ENCODE peak calls at places on chromosomes 13 and 19, in ten cellular contexts. M is adrenal gland, J is tibial nerve, K is heart left ventricle, T is body of pancreas, I is uterus, U is right lobe of liver, P is ovary, V is transverse colon, C is suprapubic skin. Y is an unnamed sample. For H3K27me3, the result is how much of the 10 kb centered on the place peaks cover.

GRCh38 chr13:44212633-44213387 is 160.8 kb upstream of the SERP2 start:
- DNase-seq in M (no peak), J (no peak), K (no peak), T (no peak), I (peak), U (no peak), P (no peak), V (no peak), C (no peak), Y (no peak)

GRCh38 chr13:21822029-21822428 is 151.2 kb downstream of the FGF9 start:
- DNase-seq in M (no peak), J (no peak), K (no peak), T (no peak), I (no peak), U (no peak), P (no peak), V (no peak), C (no peak), Y (no peak)

GRCh38 chr13:113304121-113304520 is 7.1 kb downstream of the LAMP1 start:
- DNase-seq in M (no peak), J (no peak), K (no peak), T (no peak), I (no peak), U (no peak), P (no peak), V (no peak), C (no peak), Y (no peak)

GRCh38 chr19:36460046-36460445 is 29.3 kb downstream of the ZNF566 start:
- DNase-seq in M (no peak), J (no peak), K (no peak), T (no peak), I (no peak), U (no peak), P (no peak), V (no peak), C (no peak), Y (no peak)

GRCh38 chr19:30682576-30683536 is 310.7 kb downstream of the ZNF536 start:
- DNase-seq in M (peak), J (peak), K (peak), T (peak), I (peak), U (peak), P (peak), V (peak), C (no peak), Y (peak)

GRCh38 chr13:31947105-31947504 is 84.5 kb upstream of the FRY start:
- DNase-seq in M (no peak), J (no peak), K (no peak), T (peak), I (no peak), U (no peak), P (no peak), V (no peak), C (no peak), Y (no peak)

GRCh38 chr13:79722885-79723445 is 242.0 kb downstream of the NDFIP2 start:
- DNase-seq in M (no peak), J (no peak), K (no peak), T (no peak), I (no peak), U (no peak), P (no peak), V (no peak), C (no peak), Y (no peak)

GRCh38 chr13:59842507-59842906 is 321.2 kb downstream of the DIAPH3 start:
- DNase-seq in M (no peak), J (no peak), K (no peak), T (no peak), I (no peak), U (no peak), P (no peak), V (no peak), C (no peak), Y (no peak)

GRCh38 chr19:5339950-5340636 is 519 bp downstream of the PTPRS start:
- DNase-seq in M (no peak), J (no peak), K (no peak), T (no peak), I (no peak), U (no peak), P (no peak), V (no peak), C (no peak), Y (no peak)

GRCh38 chr13:101552286-101552685 is 99.8 kb downstream of the ITGBL1 start:
- DNase-seq in M (no peak), J (no peak), K (no peak), T (no peak), I (no peak), U (no peak), P (no peak), V (no peak), C (no peak), Y (no peak)

GRCh38 chr19:29775575-29775900 is 36.3 kb upstream of the CCNE1 start:
- DNase-seq in M (no peak), J (no peak), K (no peak), T (no peak), I (no peak), U (no peak), P (no peak), V (no peak), C (no peak), Y (no peak)

GRCh38 chr13:59176775-59177174 is 987.0 kb downstream of the DIAPH3 start:
- DNase-seq in M (no peak), J (no peak), K (no peak), T (no peak), I (no peak), U (no peak), P (no peak), V (no peak), C (no peak), Y (no peak)

GRCh38 chr13:42040730-42041016 is 7.8 kb upstream of the DGKH start:
- DNase-seq in M (no peak), J (no peak), K (no peak), T (no peak), I (no peak), U (no peak), P (no peak), V (no peak), C (no peak), Y (no peak)

GRCh38 chr19:49881186-49881585 is 3.7 kb downstream of the TBC1D17 start:
- DNase-seq in M (no peak), J (no peak), K (no peak), T (no peak), I (peak), U (peak), P (peak), V (peak), C (no peak), Y (no peak)

GRCh38 chr19:46386151-46386550 is 27.2 kb downstream of the CCDC8 start:
- DNase-seq in M (no peak), J (no peak), K (no peak), T (no peak), I (no peak), U (peak), P (no peak), V (no peak), C (peak), Y (no peak)

GRCh38 chr13:77990973-77991372 is 72.3 kb upstream of the EDNRB start:
- DNase-seq in M (no peak), J (no peak), K (peak), T (no peak), I (no peak), U (no peak), P (no peak), V (no peak), C (no peak), Y (no peak)

GRCh38 chr13:53098455-53098854 is 69.8 kb downstream of the OLFM4 start:
- DNase-seq in M (no peak), J (no peak), K (no peak), T (no peak), I (no peak), U (no peak), P (no peak), V (no peak), C (no peak), Y (no peak)

GRCh38 chr13:41224113-41225110 is 30.0 kb upstream of the KBTBD7 start:
- DNase-seq in M (no peak), J (no peak), K (no peak), T (no peak), I (no peak), U (no peak), P (no peak), V (no peak), C (no peak), Y (no peak)

GRCh38 chr13:68727788-68728187 is 1379.8 kb upstream of the ATXN8OS start:
- DNase-seq in M (no peak), J (no peak), K (no peak), T (no peak), I (no peak), U (no peak), P (no peak), V (no peak), C (no peak), Y (no peak)

GRCh38 chr19:53881482-53882390 is at the start of gene PRKCG:
- DNase-seq in M (no peak), J (no peak), K (no peak), T (peak), I (no peak), U (no peak), P (peak), V (peak), C (no peak), Y (no peak)

GRCh38 chr19:37077615-37077928 is 661 bp upstream of the ZNF420 start:
- DNase-seq in M (no peak), J (no peak), K (no peak), T (no peak), I (no peak), U (no peak), P (no peak), V (no peak), C (no peak), Y (no peak)

GRCh38 chr13:43767351-43767901 is 19.3 kb downstream of the ENOX1 start:
- DNase-seq in M (no peak), J (peak), K (peak), T (peak), I (peak), U (no peak), P (peak), V (no peak), C (no peak), Y (no peak)

GRCh38 chr19:48069435-48069834 is 25.6 kb upstream of the CABP5 start:
- DNase-seq in M (no peak), J (no peak), K (no peak), T (no peak), I (no peak), U (no peak), P (no peak), V (no peak), C (no peak), Y (no peak)

GRCh38 chr19:47663911-47664771 is 49.1 kb upstream of the EHD2 start:
- DNase-seq in M (peak), J (peak), K (peak), T (peak), I (peak), U (peak), P (peak), V (peak), C (peak), Y (peak)

GRCh38 chr19:10835089-10835753 is 791 bp downstream of the TMED1 start:
- DNase-seq in M (peak), J (no peak), K (peak), T (peak), I (no peak), U (no peak), P (no peak), V (no peak), C (no peak), Y (no peak)

GRCh38 chr13:43095771-43096719 is 72.7 kb downstream of the DNAJC15 start:
- DNase-seq in M (no peak), J (no peak), K (no peak), T (no peak), I (no peak), U (no peak), P (no peak), V (no peak), C (no peak), Y (no peak)

GRCh38 chr19:3733549-3734309 is 25.5 kb downstream of the TJP3 start:
- DNase-seq in M (no peak), J (no peak), K (no peak), T (no peak), I (no peak), U (no peak), P (no peak), V (no peak), C (no peak), Y (no peak)

GRCh38 chr13:38753878-38754277 is 67.0 kb downstream of the FREM2 start:
- DNase-seq in M (no peak), J (no peak), K (no peak), T (no peak), I (no peak), U (no peak), P (no peak), V (no peak), C (no peak), Y (no peak)

GRCh38 chr19:6802336-6803035 is 30.0 kb downstream of the VAV1 start:
- DNase-seq in M (peak), J (peak), K (peak), T (peak), I (no peak), U (peak), P (no peak), V (peak), C (peak), Y (no peak)

GRCh38 chr13:39578821-39579291 is 24.1 kb downstream of the LHFPL6 start:
- DNase-seq in M (no peak), J (no peak), K (no peak), T (no peak), I (no peak), U (no peak), P (no peak), V (no peak), C (no peak), Y (no peak)

GRCh38 chr19:5991244-5991838 is 13.4 kb upstream of the RANBP3 start:
- DNase-seq in M (no peak), J (no peak), K (no peak), T (no peak), I (no peak), U (no peak), P (no peak), V (no peak), C (no peak), Y (no peak)

GRCh38 chr13:90168953-90169352 is 1178.5 kb upstream of the MIR17HG start:
- DNase-seq in M (no peak), J (no peak), K (no peak), T (no peak), I (no peak), U (no peak), P (no peak), V (no peak), C (no peak), Y (no peak)

GRCh38 chr13:36146513-36147276 is 15.5 kb upstream of the DCLK1 start:
- DNase-seq in M (no peak), J (no peak), K (no peak), T (no peak), I (no peak), U (no peak), P (no peak), V (no peak), C (no peak), Y (no peak)

GRCh38 chr13:48492123-48493075 is 40.5 kb downstream of the RCBTB2 start:
- DNase-seq in M (peak), J (peak), K (peak), T (peak), I (peak), U (peak), P (peak), V (peak), C (peak), Y (no peak)

GRCh38 chr13:83740622-83741021 is 141.7 kb downstream of the SLITRK1 start:
- DNase-seq in M (no peak), J (no peak), K (no peak), T (no peak), I (no peak), U (no peak), P (no peak), V (no peak), C (no peak), Y (no peak)
- TF ChIP-seq POLR2A in M (no peak), J (no peak), K (no peak), T (no peak), I (no peak), U (no peak), P (no peak), V (no peak), C (no peak), Y (no peak)

DNA sequence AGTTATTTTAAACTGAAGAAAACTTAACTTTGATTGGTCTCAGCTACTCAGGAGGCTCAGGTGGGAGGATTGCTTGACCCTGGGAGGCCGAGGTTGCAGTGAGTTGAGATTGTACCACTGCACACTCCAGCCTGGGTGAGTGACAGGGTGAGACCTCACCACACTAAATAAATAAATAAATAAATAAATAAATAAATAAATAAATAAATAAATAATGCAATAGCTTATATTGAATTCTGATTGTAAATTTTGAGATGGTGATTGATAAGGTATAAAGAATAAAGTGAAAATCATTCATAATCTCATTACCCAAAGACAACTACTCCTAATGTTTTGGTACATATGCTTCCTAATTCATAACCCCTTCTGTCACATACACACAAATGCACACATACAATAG is 58.1 kb downstream of the TUBA3C start:
- DNase-seq in M (no peak), J (no peak), K (no peak), T (no peak), I (no peak), U (no peak), P (no peak), V (no peak), C (no peak), Y (no peak)
- H3K27me3 ChIP-seq in M (under half), J (under half), K (under half), T (under half), I (under half), U (under half), P (under half), V (under half), C (under half), Y (under half)

GRCh38 chr19:16301999-16302694 is 22.5 kb upstream of the KLF2 start:
- DNase-seq in M (peak), J (no peak), K (no peak), T (no peak), I (no peak), U (no peak), P (no peak), V (no peak), C (no peak), Y (no peak)
- TF ChIP-seq POLR2A in M (no peak), J (no peak), K (no peak), T (no peak), I (no peak), U (no peak), P (no peak), V (no peak), C (no peak), Y (no peak)

GRCh38 chr19:27770095-27770494 is 1442.9 kb downstream of the UQCRFS1 start:
- DNase-seq in M (no peak), J (no peak), K (no peak), T (no peak), I (no peak), U (no peak), P (no peak), V (no peak), C (no peak), Y (no peak)
- H3K27me3 ChIP-seq in M (under half), J (under half), K (under half), T (under half), I (under half), U (under half), P (under half), V (under half), C (under half), Y (under half)

DNA sequence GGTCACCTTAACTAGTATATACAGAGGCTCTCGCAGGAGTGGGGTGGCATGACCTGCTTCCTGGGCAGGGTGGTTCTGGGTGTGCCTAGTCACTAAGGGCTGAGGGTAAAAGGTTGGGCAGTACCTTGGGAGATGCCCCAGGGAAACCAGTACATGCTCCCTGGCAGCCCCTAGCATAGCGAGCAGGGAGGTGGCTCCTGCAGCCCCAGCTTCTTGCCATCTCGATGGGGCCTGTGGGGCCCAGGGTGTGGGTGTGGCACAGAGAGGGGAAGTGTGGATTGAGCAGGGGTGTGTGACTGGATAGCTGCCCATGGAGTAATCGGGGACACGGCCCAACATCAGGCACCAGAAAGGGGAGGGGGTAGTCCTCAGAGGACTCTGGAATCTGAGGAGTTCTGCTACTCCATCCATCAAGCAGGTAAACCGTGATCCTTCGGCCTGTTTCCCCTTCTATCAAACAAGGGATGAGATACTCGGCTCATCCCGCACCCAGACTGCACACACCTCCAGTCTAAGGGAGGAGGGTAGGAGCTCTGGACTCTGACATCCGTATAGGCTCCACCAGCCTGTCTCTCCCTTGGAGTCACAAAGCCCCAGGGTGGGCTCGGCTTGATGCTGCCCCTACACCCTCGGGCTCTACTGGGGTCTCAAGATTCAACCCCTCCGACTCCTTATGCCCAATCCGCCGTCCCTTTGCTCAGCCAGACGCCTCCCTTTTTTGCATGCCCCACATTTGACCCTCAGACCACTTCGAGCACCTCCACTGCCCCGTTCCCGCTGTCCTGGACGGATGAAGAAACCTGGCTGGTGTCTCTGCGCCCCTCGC is 1.1 kb downstream of the ZBTB45 start:
- DNase-seq in M (no peak), J (no peak), K (no peak), T (no peak), I (no peak), U (no peak), P (no peak), V (peak), C (no peak), Y (no peak)
- TF ChIP-seq POLR2A in M (no peak), J (no peak), K (no peak), T (no peak), I (no peak), U (no peak), P (no peak), V (no peak), C (no peak), Y (no peak)

GRCh38 chr19:18613589-18614234 is 1.0 kb downstream of the TMEM59L start:
- DNase-seq in M (no peak), J (no peak), K (no peak), T (no peak), I (no peak), U (no peak), P (no peak), V (no peak), C (no peak), Y (no peak)

GRCh38 chr19:18620311-18620710 is 7.6 kb downstream of the TMEM59L start:
- DNase-seq in M (no peak), J (no peak), K (no peak), T (no peak), I (no peak), U (no peak), P (no peak), V (no peak), C (no peak), Y (no peak)

GRCh38 chr19:18616023-18616422 is 3.4 kb downstream of the TMEM59L start:
- DNase-seq in M (no peak), J (no peak), K (no peak), T (no peak), I (no peak), U (no peak), P (no peak), V (no peak), C (no peak), Y (no peak)

GRCh38 chr19:18618236-18618635 is 5.6 kb downstream of the TMEM59L start:
- DNase-seq in M (no peak), J (no peak), K (no peak), T (no peak), I (no peak), U (no peak), P (no peak), V (no peak), C (no peak), Y (no peak)

GRCh38 chr19:18617562-18617961 is 4.9 kb downstream of the TMEM59L start:
- DNase-seq in M (no peak), J (no peak), K (no peak), T (no peak), I (no peak), U (no peak), P (no peak), V (no peak), C (no peak), Y (no peak)
- H3K27me3 ChIP-seq in M (under half), J (under half), K (under half), T (under half), I (under half), U (under half), P (under half), V (half or more), C (half or more), Y (under half)

DNA sequence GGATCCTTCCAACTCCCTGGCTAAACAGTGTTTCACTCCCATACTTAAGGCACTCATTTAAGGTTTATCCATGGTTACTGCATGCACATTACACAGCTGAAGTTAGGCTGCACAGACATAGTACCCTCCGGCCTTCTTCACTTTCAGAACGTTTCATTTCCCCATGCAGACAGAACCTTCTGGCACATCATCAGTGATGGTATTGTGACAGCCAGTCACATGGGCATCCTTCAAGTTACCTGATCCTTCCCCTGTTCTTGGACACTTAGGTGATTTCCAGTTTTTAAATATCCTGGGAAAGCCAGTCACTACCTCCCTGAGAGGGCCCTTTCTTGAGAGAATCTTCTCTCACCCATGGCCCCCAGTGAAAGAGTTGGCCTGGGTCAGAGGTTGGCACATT is 9.1 kb downstream of the SMIM7 start:
- DNase-seq in M (no peak), J (no peak), K (no peak), T (no peak), I (no peak), U (no peak), P (no peak), V (no peak), C (no peak), Y (no peak)
- TF ChIP-seq POLR2A in M (no peak), J (no peak), K (no peak), T (no peak), I (no peak), U (no peak), P (no peak), V (no peak), C (no peak), Y (no peak)

Y was measured in breast epithelium.